ENCODE peak calls at places on chromosome 11, in seven cellular contexts. One of them, this sample, is unnamed.

GRCh38 chr11:93633835-93634234 is 27.6 kb upstream of the CEP295 start:
- DNase-seq in NCI-H1694 treated with DMSO at 0.1 percent for 48 hours: no peak
- DNase-seq in NCI-H524: no peak
- DNase-seq in Panc1: no peak
- DNase-seq in B cell: no peak
- DNase-seq in NCI-H1436: no peak
- DNase-seq in fibroblast of the conjunctiva: no peak
- DNase-seq in this sample: no peak

GRCh38 chr11:8368194-8368593 is 104.5 kb upstream of the LMO1 start:
- DNase-seq in NCI-H1694 treated with DMSO at 0.1 percent for 48 hours: no peak
- DNase-seq in NCI-H524: no peak
- DNase-seq in Panc1: no peak
- DNase-seq in B cell: no peak
- DNase-seq in NCI-H1436: no peak
- DNase-seq in fibroblast of the conjunctiva: no peak
- DNase-seq in this sample: peak; percentile 13

GRCh38 chr11:118207079-118207478 is 17.7 kb downstream of the JAML start:
- DNase-seq in NCI-H1694 treated with DMSO at 0.1 percent for 48 hours: no peak
- DNase-seq in NCI-H524: no peak
- DNase-seq in Panc1: no peak
- DNase-seq in B cell: no peak
- DNase-seq in NCI-H1436: no peak
- DNase-seq in fibroblast of the conjunctiva: no peak
- DNase-seq in this sample: no peak

GRCh38 chr11:44979536-44980399 is 29.1 kb upstream of the TP53I11 start:
- DNase-seq in NCI-H1694 treated with DMSO at 0.1 percent for 48 hours: peak; percentile 40
- DNase-seq in NCI-H524: no peak
- DNase-seq in Panc1: peak; percentile 78
- DNase-seq in B cell: no peak
- DNase-seq in NCI-H1436: peak; percentile 72
- DNase-seq in fibroblast of the conjunctiva: no peak
- DNase-seq in this sample: peak; percentile 83

GRCh38 chr11:76601272-76601671 is 69.3 kb downstream of the LRRC32 start:
- DNase-seq in NCI-H1694 treated with DMSO at 0.1 percent for 48 hours: no peak
- DNase-seq in NCI-H524: no peak
- DNase-seq in Panc1: no peak
- DNase-seq in B cell: no peak
- DNase-seq in NCI-H1436: no peak
- DNase-seq in fibroblast of the conjunctiva: no peak
- DNase-seq in this sample: no peak

GRCh38 chr11:96704847-96705246 is 315.0 kb downstream of the JRKL start:
- DNase-seq in NCI-H1694 treated with DMSO at 0.1 percent for 48 hours: no peak
- DNase-seq in NCI-H524: no peak
- DNase-seq in Panc1: no peak
- DNase-seq in B cell: no peak
- DNase-seq in NCI-H1436: no peak
- DNase-seq in fibroblast of the conjunctiva: no peak
- DNase-seq in this sample: no peak

GRCh38 chr11:95245038-95245437 is 14.0 kb upstream of the SESN3 start:
- DNase-seq in NCI-H1694 treated with DMSO at 0.1 percent for 48 hours: no peak
- DNase-seq in NCI-H524: no peak
- DNase-seq in Panc1: no peak
- DNase-seq in B cell: no peak
- DNase-seq in NCI-H1436: no peak
- DNase-seq in fibroblast of the conjunctiva: peak; percentile 27
- DNase-seq in this sample: peak; percentile 68

GRCh38 chr11:126888126-126888712 is 112.4 kb downstream of the KIRREL3 start:
- DNase-seq in NCI-H1694 treated with DMSO at 0.1 percent for 48 hours: no peak
- DNase-seq in NCI-H524: no peak
- DNase-seq in Panc1: no peak
- DNase-seq in B cell: no peak
- DNase-seq in NCI-H1436: no peak
- DNase-seq in fibroblast of the conjunctiva: no peak
- DNase-seq in this sample: no peak

GRCh38 chr11:33195391-33196190 is 34.3 kb upstream of the CSTF3 start:
- DNase-seq in NCI-H1694 treated with DMSO at 0.1 percent for 48 hours: no peak
- DNase-seq in NCI-H524: no peak
- DNase-seq in Panc1: no peak
- DNase-seq in B cell: no peak
- DNase-seq in NCI-H1436: no peak
- DNase-seq in fibroblast of the conjunctiva: no peak
- DNase-seq in this sample: no peak

GRCh38 chr11:134393638-134394037 is 18.4 kb downstream of the B3GAT1 start:
- DNase-seq in NCI-H1694 treated with DMSO at 0.1 percent for 48 hours: no peak
- DNase-seq in NCI-H524: peak; percentile 77
- DNase-seq in Panc1: no peak
- DNase-seq in B cell: no peak
- DNase-seq in NCI-H1436: no peak
- DNase-seq in fibroblast of the conjunctiva: no peak
- DNase-seq in this sample: no peak

GRCh38 chr11:116895053-116895757 is 57.8 kb upstream of the APOA1 start:
- DNase-seq in NCI-H1694 treated with DMSO at 0.1 percent for 48 hours: no peak
- DNase-seq in NCI-H524: no peak
- DNase-seq in Panc1: no peak
- DNase-seq in B cell: peak; percentile 57
- DNase-seq in NCI-H1436: no peak
- DNase-seq in fibroblast of the conjunctiva: no peak
- DNase-seq in this sample: no peak

GRCh38 chr11:19519912-19520641 is 192.6 kb upstream of the NAV2 start:
- DNase-seq in NCI-H1694 treated with DMSO at 0.1 percent for 48 hours: no peak
- DNase-seq in NCI-H524: no peak
- DNase-seq in Panc1: no peak
- DNase-seq in B cell: no peak
- DNase-seq in NCI-H1436: no peak
- DNase-seq in fibroblast of the conjunctiva: no peak
- DNase-seq in this sample: no peak

GRCh38 chr11:34558211-34558610 is 44.6 kb upstream of the ELF5 start:
- DNase-seq in NCI-H1694 treated with DMSO at 0.1 percent for 48 hours: no peak
- DNase-seq in NCI-H524: no peak
- DNase-seq in Panc1: no peak
- DNase-seq in B cell: no peak
- DNase-seq in NCI-H1436: no peak
- DNase-seq in fibroblast of the conjunctiva: no peak
- DNase-seq in this sample: no peak

GRCh38 chr11:12053606-12054361 is 45.4 kb upstream of the DKK3 start:
- DNase-seq in NCI-H1694 treated with DMSO at 0.1 percent for 48 hours: no peak
- DNase-seq in NCI-H524: no peak
- DNase-seq in Panc1: no peak
- DNase-seq in B cell: no peak
- DNase-seq in NCI-H1436: peak; percentile 9
- DNase-seq in fibroblast of the conjunctiva: peak; percentile 75
- DNase-seq in this sample: no peak

GRCh38 chr11:17531071-17531817 is 13.0 kb downstream of the USH1C start:
- DNase-seq in NCI-H1694 treated with DMSO at 0.1 percent for 48 hours: no peak
- DNase-seq in NCI-H524: no peak
- DNase-seq in Panc1: no peak
- DNase-seq in B cell: no peak
- DNase-seq in NCI-H1436: no peak
- DNase-seq in fibroblast of the conjunctiva: no peak
- DNase-seq in this sample: no peak

GRCh38 chr11:15114501-15115475 is at the start of gene INSC:
- DNase-seq in NCI-H1694 treated with DMSO at 0.1 percent for 48 hours: peak; percentile 2
- DNase-seq in NCI-H524: peak; percentile 19
- DNase-seq in Panc1: no peak
- DNase-seq in B cell: no peak
- DNase-seq in NCI-H1436: no peak
- DNase-seq in fibroblast of the conjunctiva: no peak
- DNase-seq in this sample: no peak

GRCh38 chr11:116070555-116070954 is 566.3 kb upstream of the CADM1 start:
- DNase-seq in NCI-H1694 treated with DMSO at 0.1 percent for 48 hours: no peak
- DNase-seq in NCI-H524: no peak
- DNase-seq in Panc1: no peak
- DNase-seq in B cell: no peak
- DNase-seq in NCI-H1436: no peak
- DNase-seq in fibroblast of the conjunctiva: no peak
- DNase-seq in this sample: no peak

GRCh38 chr11:34809191-34810106 is 106.7 kb downstream of the APIP start:
- DNase-seq in NCI-H1694 treated with DMSO at 0.1 percent for 48 hours: no peak
- DNase-seq in NCI-H524: no peak
- DNase-seq in Panc1: no peak
- DNase-seq in B cell: no peak
- DNase-seq in NCI-H1436: no peak
- DNase-seq in fibroblast of the conjunctiva: no peak
- DNase-seq in this sample: no peak

GRCh38 chr11:100515087-100515486 is 172.0 kb upstream of the ARHGAP42 start:
- DNase-seq in NCI-H1694 treated with DMSO at 0.1 percent for 48 hours: no peak
- DNase-seq in NCI-H524: no peak
- DNase-seq in Panc1: no peak
- DNase-seq in B cell: no peak
- DNase-seq in NCI-H1436: no peak
- DNase-seq in fibroblast of the conjunctiva: no peak
- DNase-seq in this sample: no peak

GRCh38 chr11:86116996-86117705 is 48.3 kb upstream of the PICALM start:
- DNase-seq in NCI-H1694 treated with DMSO at 0.1 percent for 48 hours: no peak
- DNase-seq in NCI-H524: no peak
- DNase-seq in Panc1: no peak
- DNase-seq in B cell: no peak
- DNase-seq in NCI-H1436: no peak
- DNase-seq in fibroblast of the conjunctiva: no peak
- DNase-seq in this sample: no peak

GRCh38 chr11:75714211-75714610 is 3.4 kb upstream of the MOGAT2 start:
- DNase-seq in NCI-H1694 treated with DMSO at 0.1 percent for 48 hours: no peak
- DNase-seq in NCI-H524: no peak
- DNase-seq in Panc1: no peak
- DNase-seq in B cell: no peak
- DNase-seq in NCI-H1436: no peak
- DNase-seq in fibroblast of the conjunctiva: no peak
- DNase-seq in this sample: no peak

GRCh38 chr11:101870510-101870909 is 44.3 kb upstream of the CEP126 start:
- DNase-seq in NCI-H1694 treated with DMSO at 0.1 percent for 48 hours: no peak
- DNase-seq in NCI-H524: no peak
- DNase-seq in Panc1: no peak
- DNase-seq in B cell: no peak
- DNase-seq in NCI-H1436: no peak
- DNase-seq in fibroblast of the conjunctiva: peak; percentile 46
- DNase-seq in this sample: no peak

GRCh38 chr11:1172729-1173117 is 15.0 kb downstream of the MUC5AC start:
- DNase-seq in NCI-H1694 treated with DMSO at 0.1 percent for 48 hours: no peak
- DNase-seq in NCI-H524: no peak
- DNase-seq in Panc1: no peak
- DNase-seq in B cell: no peak
- DNase-seq in NCI-H1436: no peak
- DNase-seq in fibroblast of the conjunctiva: no peak
- DNase-seq in this sample: no peak

GRCh38 chr11:93389737-93390136 is 59.2 kb downstream of the DEUP1 start:
- DNase-seq in NCI-H1694 treated with DMSO at 0.1 percent for 48 hours: no peak
- DNase-seq in NCI-H524: no peak
- DNase-seq in Panc1: no peak
- DNase-seq in B cell: no peak
- DNase-seq in NCI-H1436: no peak
- DNase-seq in fibroblast of the conjunctiva: no peak
- DNase-seq in this sample: no peak

GRCh38 chr11:64572143-64572542 is 18.9 kb upstream of the SLC22A12 start:
- DNase-seq in NCI-H1694 treated with DMSO at 0.1 percent for 48 hours: no peak
- DNase-seq in NCI-H524: no peak
- DNase-seq in Panc1: no peak
- DNase-seq in B cell: no peak
- DNase-seq in NCI-H1436: no peak
- DNase-seq in fibroblast of the conjunctiva: no peak
- DNase-seq in this sample: peak; percentile 39

GRCh38 chr11:16186680-16187079 is 169.7 kb downstream of the SOX6 start:
- DNase-seq in NCI-H1694 treated with DMSO at 0.1 percent for 48 hours: no peak
- DNase-seq in NCI-H524: no peak
- DNase-seq in Panc1: no peak
- DNase-seq in B cell: no peak
- DNase-seq in NCI-H1436: peak; percentile 24
- DNase-seq in fibroblast of the conjunctiva: no peak
- DNase-seq in this sample: no peak

GRCh38 chr11:31150011-31150410 is 219.5 kb downstream of the DCDC1 start:
- DNase-seq in NCI-H1694 treated with DMSO at 0.1 percent for 48 hours: no peak
- DNase-seq in NCI-H524: no peak
- DNase-seq in Panc1: no peak
- DNase-seq in B cell: no peak
- DNase-seq in NCI-H1436: no peak
- DNase-seq in fibroblast of the conjunctiva: no peak
- DNase-seq in this sample: no peak

GRCh38 chr11:133946541-133947297 is 10.0 kb downstream of the IGSF9B start:
- DNase-seq in NCI-H1694 treated with DMSO at 0.1 percent for 48 hours: peak; percentile 8
- DNase-seq in NCI-H524: peak; percentile 61
- DNase-seq in Panc1: no peak
- DNase-seq in B cell: no peak
- DNase-seq in NCI-H1436: peak; percentile 21
- DNase-seq in fibroblast of the conjunctiva: no peak
- DNase-seq in this sample: no peak

GRCh38 chr11:118138839-118139420 is 13.7 kb downstream of the SCN4B start:
- DNase-seq in NCI-H1694 treated with DMSO at 0.1 percent for 48 hours: no peak
- DNase-seq in NCI-H524: no peak
- DNase-seq in Panc1: no peak
- DNase-seq in B cell: no peak
- DNase-seq in NCI-H1436: no peak
- DNase-seq in fibroblast of the conjunctiva: no peak
- DNase-seq in this sample: no peak

GRCh38 chr11:130544266-130544665 is 95.8 kb downstream of the ADAMTS15 start:
- DNase-seq in NCI-H1694 treated with DMSO at 0.1 percent for 48 hours: no peak
- DNase-seq in NCI-H524: no peak
- DNase-seq in Panc1: no peak
- DNase-seq in B cell: no peak
- DNase-seq in NCI-H1436: no peak
- DNase-seq in fibroblast of the conjunctiva: no peak
- DNase-seq in this sample: no peak

GRCh38 chr11:69120096-69120875 is 35.4 kb upstream of the SMIM38 start:
- DNase-seq in NCI-H1694 treated with DMSO at 0.1 percent for 48 hours: no peak
- DNase-seq in NCI-H524: no peak
- DNase-seq in Panc1: no peak
- DNase-seq in B cell: no peak
- DNase-seq in NCI-H1436: no peak
- DNase-seq in fibroblast of the conjunctiva: no peak
- DNase-seq in this sample: no peak

GRCh38 chr11:113446938-113447337 is 28.3 kb downstream of the DRD2 start:
- DNase-seq in NCI-H1694 treated with DMSO at 0.1 percent for 48 hours: no peak
- DNase-seq in NCI-H524: no peak
- DNase-seq in Panc1: no peak
- DNase-seq in B cell: no peak
- DNase-seq in NCI-H1436: no peak
- DNase-seq in fibroblast of the conjunctiva: no peak
- DNase-seq in this sample: peak; percentile 90

GRCh38 chr11:11977206-11977938 is 31.1 kb downstream of the DKK3 start:
- DNase-seq in NCI-H1694 treated with DMSO at 0.1 percent for 48 hours: no peak
- DNase-seq in NCI-H524: no peak
- DNase-seq in Panc1: peak; percentile 75
- DNase-seq in B cell: no peak
- DNase-seq in NCI-H1436: no peak
- DNase-seq in fibroblast of the conjunctiva: no peak
- DNase-seq in this sample: peak; percentile 82

This sample was measured in RWPE2.